ENCODE peak calls at places on chromosomes 5 and 9, in six cellular contexts. O, D, Q, S, N and Y are unnamed samples.

GRCh38 chr5:35884789-35885172 is 28.1 kb downstream of the IL7R start:
- DNase-seq in O (no peak), D (no peak), Q (no peak), S (no peak), N (no peak), Y (no peak)

GRCh38 chr5:78320461-78320860 is 26.0 kb upstream of the AP3B1 start:
- DNase-seq in O (peak; percentile 55), D (peak; percentile 34), Q (peak; percentile 38), S (no peak), N (peak; percentile 42), Y (peak; percentile 22)

GRCh38 chr5:1724822-1725602 is 74.6 kb downstream of the MRPL36 start:
- DNase-seq in O (peak; percentile 73), D (peak; percentile 26), Q (no peak), S (no peak), N (peak; percentile 7), Y (no peak)

GRCh38 chr9:92035687-92036410 is 79.4 kb downstream of the SPTLC1 start:
- DNase-seq in O (peak; percentile 63), D (no peak), Q (no peak), S (no peak), N (no peak), Y (no peak)

GRCh38 chr9:108580021-108580439 is 275.8 kb downstream of the ACTL7B start:
- DNase-seq in O (no peak), D (no peak), Q (peak; percentile 66), S (no peak), N (no peak), Y (peak; percentile 90)

GRCh38 chr9:88583901-88584596 is 49.1 kb downstream of the NXNL2 start:
- DNase-seq in O (no peak), D (no peak), Q (no peak), S (no peak), N (peak; percentile 91), Y (peak; percentile 33)

GRCh38 chr5:147628054-147628895 is 118.4 kb upstream of the DPYSL3 start:
- DNase-seq in O (peak; percentile 91), D (peak; percentile 61), Q (peak; percentile 73), S (peak; percentile 11), N (peak; percentile 53), Y (peak; percentile 51)

GRCh38 chr9:29511680-29512079 is 1938.4 kb upstream of the C9orf72 start:
- DNase-seq in O (no peak), D (no peak), Q (no peak), S (no peak), N (no peak), Y (no peak)

GRCh38 chr5:119070578-119070827 is 384 bp upstream of the DMXL1 start:
- DNase-seq in O (no peak), D (peak; percentile 68), Q (no peak), S (no peak), N (no peak), Y (no peak)

GRCh38 chr9:112547712-112548440 is 61.2 kb downstream of the KIAA1958 start:
- DNase-seq in O (no peak), D (no peak), Q (no peak), S (no peak), N (no peak), Y (no peak)

GRCh38 chr5:143177263-143177994 is 226.1 kb downstream of the NR3C1 start:
- DNase-seq in O (no peak), D (no peak), Q (peak; percentile 76), S (no peak), N (peak; percentile 100), Y (no peak)

GRCh38 chr5:181133610-181134231 is 2.8 kb upstream of the OR2V1 start:
- DNase-seq in O (no peak), D (no peak), Q (no peak), S (no peak), N (peak; percentile 60), Y (peak; percentile 17)

GRCh38 chr5:95107138-95107537 is 177.8 kb downstream of the MCTP1 start:
- DNase-seq in O (no peak), D (no peak), Q (no peak), S (no peak), N (no peak), Y (no peak)

GRCh38 chr9:114386886-114387677 is 700 bp downstream of the AKNA start:
- DNase-seq in O (peak; percentile 66), D (no peak), Q (no peak), S (no peak), N (peak; percentile 12), Y (no peak)